ENCODE peak calls at places on chromosomes 16 and 17, in eight cellular contexts. G, T, B, M, V, X, C and H are unnamed samples. For H3K4me1, the result is how much of the 10 kb centered on the place peaks cover.

GRCh38 chr16:4693296-4693955 is at the start of gene NUDT16L1:
- DNase-seq in X (peak), B (peak), V (peak), G (peak), C (peak), T (peak), M (peak), H (peak)

GRCh38 chr17:6554871-6555330 is 1.5 kb downstream of the PITPNM3 start:
- DNase-seq in X (no peak), T (no peak), V (no peak), B (peak), M (no peak), C (peak), G (no peak), H (peak)

GRCh38 chr17:10053976-10054551 is 144.3 kb downstream of the GAS7 start:
- DNase-seq in G (no peak), M (no peak), C (no peak), B (no peak), X (peak), T (no peak), V (no peak), H (no peak)

GRCh38 chr16:67087803-67088202 is 21.9 kb upstream of the PHAF1 start:
- DNase-seq in M (no peak), T (no peak), B (no peak), C (no peak), X (no peak), V (no peak), G (no peak), H (no peak)

GRCh38 chr17:65193305-65194293 is 56.4 kb downstream of the RGS9 start:
- DNase-seq in V (no peak), B (no peak), G (peak), T (peak), X (no peak), M (no peak), C (no peak), H (no peak)

GRCh38 chr16:86532526-86532815 is 22.1 kb downstream of the FOXF1 start:
- DNase-seq in C (no peak), T (no peak), G (no peak), V (no peak), M (no peak), B (no peak), X (no peak), H (no peak)

GRCh38 chr16:54928016-54928356 is 2.7 kb upstream of the IRX5 start:
- DNase-seq in B (no peak), T (no peak), X (no peak), C (no peak), M (peak), G (peak), V (no peak), H (no peak)

GRCh38 chr17:20191066-20191465 is 181.9 kb downstream of the SPECC1 start:
- DNase-seq in T (no peak), G (peak), B (peak), X (no peak), V (no peak), C (no peak), M (no peak), H (no peak)

GRCh38 chr16:2485811-2486507 is 11.0 kb downstream of the TBC1D24 start:
- DNase-seq in C (peak), V (no peak), X (peak), G (no peak), M (no peak), B (no peak), T (no peak), H (no peak)
- H3K4me1 ChIP-seq in C (under half), V (under half), X (under half), G (under half), M (under half), B (under half), T (under half), H (under half)

GRCh38 chr17:57628421-57628820 is 116.7 kb downstream of the CCDC182 start:
- DNase-seq in M (no peak), C (no peak), G (no peak), T (no peak), X (no peak), V (no peak), B (no peak), H (no peak)
- H3K4me1 ChIP-seq in M (under half), C (under half), G (under half), T (under half), X (under half), V (under half), B (under half), H (under half)

GRCh38 chr17:1518410-1518809 is 2.0 kb upstream of the INPP5K start:
- DNase-seq in X (no peak), B (no peak), C (no peak), T (no peak), M (no peak), V (no peak), G (no peak), H (no peak)

GRCh38 chr17:1515640-1516402 is 591 bp downstream of the INPP5K start:
- DNase-seq in B (peak), G (peak), T (peak), V (peak), M (peak), X (peak), C (no peak), H (peak)

GRCh38 chr17:1519678-1520077 is 3.3 kb upstream of the INPP5K start:
- DNase-seq in M (no peak), T (no peak), C (no peak), V (no peak), X (no peak), G (no peak), B (no peak), H (no peak)

GRCh38 chr17:1512351-1512750 is 4.1 kb downstream of the INPP5K start:
- DNase-seq in G (no peak), V (no peak), T (no peak), B (no peak), C (no peak), X (no peak), M (no peak), H (no peak)

GRCh38 chr17:1516403-1517161 is at the start of gene INPP5K:
- DNase-seq in V (peak), G (peak), M (peak), X (peak), B (peak), T (peak), C (peak), H (peak)
- H3K4me1 ChIP-seq in V (under half), G (under half), M (under half), X (under half), B (under half), T (under half), C (under half), H (under half)

GRCh38 chr17:50262001-50262794 is 12.1 kb upstream of the TMEM92 start:
- DNase-seq in M (no peak), T (peak), G (no peak), B (no peak), V (no peak), X (no peak), C (no peak), H (no peak)
- H3K4me1 ChIP-seq in M (under half), T (under half), G (under half), B (under half), V (under half), X (under half), C (under half), H (under half)

GRCh38 chr16:2008631-2009301 is 855 bp downstream of the ZNF598 start:
- DNase-seq in G (no peak), T (no peak), M (no peak), V (peak), X (peak), C (peak), B (peak), H (peak)
- H3K4me1 ChIP-seq in G (under half), T (under half), M (under half), V (under half), X (under half), C (under half), B (under half), H (under half)

GRCh38 chr17:31534223-31534888 is 142.9 kb downstream of the RAB11FIP4 start:
- DNase-seq in M (no peak), V (no peak), B (no peak), C (no peak), G (peak), T (no peak), X (peak), H (no peak)
- H3K4me1 ChIP-seq in M (under half), V (under half), B (under half), C (under half), G (under half), T (under half), X (under half), H (under half)

DNA sequence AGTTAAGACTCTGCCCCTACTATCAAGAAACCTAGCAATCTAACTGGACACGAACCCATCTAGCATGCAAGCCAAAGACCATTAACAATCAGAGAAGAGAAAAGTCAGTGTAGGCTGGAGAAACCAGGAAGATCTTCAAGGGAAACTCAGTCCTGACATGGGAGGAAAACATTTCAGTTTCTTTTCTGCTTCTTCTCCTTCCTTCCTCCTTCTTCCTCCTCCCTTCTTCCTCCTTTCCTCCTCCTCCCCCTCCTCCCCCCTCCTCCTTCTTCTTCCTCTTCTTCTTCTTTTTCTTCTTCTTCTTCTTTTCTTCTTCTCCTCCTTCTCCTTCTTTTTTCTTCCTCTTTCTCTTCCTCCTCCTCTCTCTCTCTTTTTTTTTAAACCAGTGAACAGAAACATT is 29.6 kb upstream of the SHISA9 start:
- DNase-seq in G (no peak), B (no peak), T (no peak), X (no peak), M (no peak), V (no peak), C (no peak), H (no peak)
- H3K4me1 ChIP-seq in G (under half), B (under half), T (under half), X (under half), M (under half), V (under half), C (under half), H (under half)

GRCh38 chr17:48161127-48161905 is 53.8 kb downstream of the SNX11 start:
- DNase-seq in B (no peak), C (no peak), T (no peak), G (no peak), M (no peak), V (no peak), X (no peak), H (peak)
- H3K4me1 ChIP-seq in B (under half), C (under half), T (under half), G (under half), M (under half), V (under half), X (under half), H (under half)

GRCh38 chr16:89119161-89119621 is 25.5 kb downstream of the ACSF3 start:
- DNase-seq in T (no peak), X (peak), V (no peak), M (no peak), C (peak), G (no peak), B (no peak), H (no peak)

GRCh38 chr16:89117239-89117974 is 23.8 kb downstream of the ACSF3 start:
- DNase-seq in X (no peak), V (no peak), G (no peak), C (peak), T (no peak), B (no peak), M (no peak), H (no peak)

GRCh38 chr16:89116341-89117238 is 22.9 kb downstream of the ACSF3 start:
- DNase-seq in B (no peak), M (no peak), G (no peak), V (no peak), C (peak), X (peak), T (no peak), H (no peak)

GRCh38 chr16:89118361-89119061 is 24.9 kb downstream of the ACSF3 start:
- DNase-seq in T (no peak), V (no peak), B (no peak), M (no peak), C (peak), G (peak), X (peak), H (no peak)

GRCh38 chr16:89117975-89118289 is 24.3 kb downstream of the ACSF3 start:
- DNase-seq in M (no peak), X (peak), G (no peak), C (no peak), V (no peak), T (no peak), B (no peak), H (no peak)
- H3K4me1 ChIP-seq in M (under half), X (under half), G (under half), C (under half), V (half or more), T (under half), B (under half), H (under half)

GRCh38 chr17:50056217-50056960 is 479 bp downstream of the ITGA3 start:
- DNase-seq in B (peak), C (peak), G (peak), X (peak), T (peak), M (peak), V (peak), H (peak)

GRCh38 chr17:50056961-50057330 is 1.0 kb downstream of the ITGA3 start:
- DNase-seq in B (peak), C (peak), X (peak), M (peak), T (no peak), G (peak), V (no peak), H (peak)

GRCh38 chr17:50059256-50059655 is 3.3 kb downstream of the ITGA3 start:
- DNase-seq in T (peak), G (no peak), V (no peak), C (peak), M (no peak), X (no peak), B (peak), H (peak)

GRCh38 chr17:50058296-50058945 is 2.5 kb downstream of the ITGA3 start:
- DNase-seq in X (no peak), C (peak), G (no peak), B (no peak), M (no peak), T (no peak), V (no peak), H (no peak)

GRCh38 chr17:50057521-50057991 is 1.6 kb downstream of the ITGA3 start:
- DNase-seq in T (no peak), M (no peak), C (peak), B (no peak), V (no peak), G (no peak), X (peak), H (peak)
- H3K4me1 ChIP-seq in T (under half), M (under half), C (half or more), B (half or more), V (under half), G (half or more), X (under half), H (under half)